ENCODE peak calls at places on chromosomes 4 and X, in five cellular contexts. One of them, this sample, is unnamed.

GRCh38 chrX:21944136-21944615 is 3.7 kb downstream of the SMS start:
- DNase-seq in Calu3: no peak
- DNase-seq in stomach: no peak
- DNase-seq in kidney epithelial cell: no peak
- DNase-seq in lower leg skin: no peak
- DNase-seq in this sample: no peak

GRCh38 chr4:174451897-174452296 is 70.4 kb downstream of the HPGD start:
- DNase-seq in stomach: no peak
- DNase-seq in kidney epithelial cell: no peak
- DNase-seq in lower leg skin: no peak
- DNase-seq in Calu3: no peak
- DNase-seq in this sample: no peak

GRCh38 chr4:184801781-184802180 is 24.0 kb downstream of the ACSL1 start:
- DNase-seq in Calu3: no peak
- DNase-seq in lower leg skin: no peak
- DNase-seq in kidney epithelial cell: no peak
- DNase-seq in stomach: no peak
- DNase-seq in this sample: no peak

GRCh38 chr4:72094054-72094780 is 62.4 kb downstream of the NPFFR2 start:
- DNase-seq in kidney epithelial cell: no peak
- DNase-seq in stomach: no peak
- DNase-seq in lower leg skin: no peak
- DNase-seq in Calu3: no peak
- DNase-seq in this sample: no peak

GRCh38 chr4:141686146-141686775 is 49.9 kb downstream of the IL15 start:
- DNase-seq in stomach: no peak
- DNase-seq in Calu3: peak; percentile 15
- DNase-seq in lower leg skin: no peak
- DNase-seq in kidney epithelial cell: peak; percentile 23
- DNase-seq in this sample: no peak

GRCh38 chr4:124640037-124640730 is 72.3 kb downstream of the ANKRD50 start:
- DNase-seq in stomach: peak; percentile 50
- DNase-seq in kidney epithelial cell: peak; percentile 61
- DNase-seq in lower leg skin: no peak
- DNase-seq in Calu3: peak; percentile 58
- DNase-seq in this sample: no peak

GRCh38 chrX:151896734-151897474 is 15.8 kb upstream of the MAGEA4 start:
- DNase-seq in Calu3: no peak
- DNase-seq in kidney epithelial cell: no peak
- DNase-seq in stomach: no peak
- DNase-seq in lower leg skin: no peak
- DNase-seq in this sample: no peak

GRCh38 chrX:48579259-48579658 is 5.0 kb downstream of the RBM3 start:
- DNase-seq in lower leg skin: no peak
- DNase-seq in Calu3: no peak
- DNase-seq in stomach: no peak
- DNase-seq in kidney epithelial cell: no peak
- DNase-seq in this sample: no peak

GRCh38 chr4:57061395-57061794 is 48.8 kb downstream of the IGFBP7 start:
- DNase-seq in kidney epithelial cell: no peak
- DNase-seq in stomach: no peak
- DNase-seq in lower leg skin: no peak
- DNase-seq in Calu3: no peak
- DNase-seq in this sample: no peak

GRCh38 chr4:21948347-21949072 is at the start of gene KCNIP4:
- DNase-seq in lower leg skin: no peak
- DNase-seq in Calu3: no peak
- DNase-seq in stomach: no peak
- DNase-seq in kidney epithelial cell: no peak
- DNase-seq in this sample: peak; percentile 39

GRCh38 chr4:26267087-26267486 is 53.7 kb upstream of the RBPJ start:
- DNase-seq in kidney epithelial cell: no peak
- DNase-seq in Calu3: no peak
- DNase-seq in lower leg skin: peak; percentile 73
- DNase-seq in stomach: peak; percentile 31
- DNase-seq in this sample: no peak

GRCh38 chrX:48468247-48468671 is 1.8 kb downstream of the SLC38A5 start:
- DNase-seq in kidney epithelial cell: no peak
- DNase-seq in Calu3: no peak
- DNase-seq in lower leg skin: no peak
- DNase-seq in stomach: peak; percentile 43
- DNase-seq in this sample: no peak

GRCh38 chr4:97911236-97911906 is 231.9 kb downstream of the STPG2 start:
- DNase-seq in Calu3: no peak
- DNase-seq in stomach: no peak
- DNase-seq in kidney epithelial cell: no peak
- DNase-seq in lower leg skin: no peak
- DNase-seq in this sample: no peak

GRCh38 chr4:48554606-48555005 is 64.6 kb downstream of the ZAR1 start:
- DNase-seq in Calu3: no peak
- DNase-seq in kidney epithelial cell: no peak
- DNase-seq in stomach: no peak
- DNase-seq in lower leg skin: no peak
- DNase-seq in this sample: no peak

GRCh38 chr4:26061248-26061986 is 147.4 kb downstream of the SMIM20 start:
- DNase-seq in Calu3: peak; percentile 17
- DNase-seq in lower leg skin: no peak
- DNase-seq in stomach: no peak
- DNase-seq in kidney epithelial cell: no peak
- DNase-seq in this sample: no peak

GRCh38 chrX:51955200-51955599 is 61.8 kb downstream of the MAGED1 start:
- DNase-seq in Calu3: no peak
- DNase-seq in lower leg skin: no peak
- DNase-seq in kidney epithelial cell: no peak
- DNase-seq in stomach: no peak
- DNase-seq in this sample: no peak

GRCh38 chrX:47187106-47187677 is 6.4 kb upstream of the UBA1 start:
- DNase-seq in lower leg skin: no peak
- DNase-seq in stomach: no peak
- DNase-seq in Calu3: no peak
- DNase-seq in kidney epithelial cell: no peak
- DNase-seq in this sample: no peak

GRCh38 chr4:114782842-114783595 is 184.4 kb downstream of the UGT8 start:
- DNase-seq in stomach: no peak
- DNase-seq in Calu3: no peak
- DNase-seq in kidney epithelial cell: no peak
- DNase-seq in lower leg skin: no peak
- DNase-seq in this sample: no peak

GRCh38 chr4:95715830-95716229 is 124.1 kb upstream of the PDHA2 start:
- DNase-seq in kidney epithelial cell: no peak
- DNase-seq in stomach: no peak
- DNase-seq in lower leg skin: no peak
- DNase-seq in Calu3: no peak
- DNase-seq in this sample: no peak

GRCh38 chrX:154049209-154050112 is 29.8 kb upstream of the IRAK1 start:
- DNase-seq in kidney epithelial cell: no peak
- DNase-seq in lower leg skin: no peak
- DNase-seq in Calu3: no peak
- DNase-seq in stomach: peak; percentile 39
- DNase-seq in this sample: no peak

GRCh38 chrX:41677661-41678060 is 11.1 kb upstream of the GPR34 start:
- DNase-seq in Calu3: no peak
- DNase-seq in kidney epithelial cell: no peak
- DNase-seq in stomach: no peak
- DNase-seq in lower leg skin: no peak
- DNase-seq in this sample: no peak

GRCh38 chr4:107863850-107864371 is 39.2 kb downstream of the SGMS2 start:
- DNase-seq in lower leg skin: no peak
- DNase-seq in stomach: peak; percentile 49
- DNase-seq in Calu3: peak; percentile 45
- DNase-seq in kidney epithelial cell: peak; percentile 21
- DNase-seq in this sample: no peak

GRCh38 chr4:8292388-8293107 is 23.0 kb downstream of the HTRA3 start:
- DNase-seq in kidney epithelial cell: no peak
- DNase-seq in Calu3: no peak
- DNase-seq in lower leg skin: no peak
- DNase-seq in stomach: no peak
- DNase-seq in this sample: no peak

GRCh38 chr4:25666031-25666630 is 10.5 kb downstream of the SLC34A2 start:
- DNase-seq in stomach: no peak
- DNase-seq in lower leg skin: no peak
- DNase-seq in kidney epithelial cell: no peak
- DNase-seq in Calu3: no peak
- DNase-seq in this sample: no peak

GRCh38 chrX:123291623-123292022 is 107.5 kb downstream of the GRIA3 start:
- DNase-seq in lower leg skin: no peak
- DNase-seq in kidney epithelial cell: no peak
- DNase-seq in stomach: peak; percentile 42
- DNase-seq in Calu3: no peak
- DNase-seq in this sample: no peak

GRCh38 chr4:150130953-150131352 is 52.7 kb downstream of the DCLK2 start:
- DNase-seq in lower leg skin: peak; percentile 27
- DNase-seq in kidney epithelial cell: no peak
- DNase-seq in Calu3: no peak
- DNase-seq in stomach: no peak
- DNase-seq in this sample: no peak

GRCh38 chrX:1112321-1112720 is 100.1 kb downstream of the CRLF2 start:
- DNase-seq in kidney epithelial cell: no peak
- DNase-seq in Calu3: no peak
- DNase-seq in stomach: no peak
- DNase-seq in lower leg skin: no peak
- DNase-seq in this sample: no peak

GRCh38 chr4:111475001-111475400 is 670.3 kb upstream of the FAM241A start:
- DNase-seq in lower leg skin: no peak
- DNase-seq in kidney epithelial cell: no peak
- DNase-seq in stomach: no peak
- DNase-seq in Calu3: peak; percentile 43
- DNase-seq in this sample: peak; percentile 20

GRCh38 chr4:68369474-68369805 is 19.6 kb upstream of the YTHDC1 start:
- DNase-seq in lower leg skin: no peak
- DNase-seq in Calu3: peak; percentile 66
- DNase-seq in kidney epithelial cell: peak; percentile 90
- DNase-seq in stomach: no peak
- DNase-seq in this sample: no peak

GRCh38 chr4:8451440-8452182 is 11.0 kb downstream of the TRMT44 start:
- DNase-seq in lower leg skin: no peak
- DNase-seq in stomach: peak; percentile 65
- DNase-seq in Calu3: peak; percentile 58
- DNase-seq in kidney epithelial cell: no peak
- DNase-seq in this sample: no peak

GRCh38 chr4:150244600-150244999 is 166.4 kb downstream of the DCLK2 start:
- DNase-seq in lower leg skin: no peak
- DNase-seq in stomach: no peak
- DNase-seq in Calu3: no peak
- DNase-seq in kidney epithelial cell: peak; percentile 41
- DNase-seq in this sample: no peak

GRCh38 chrX:22134681-22135080 is 102.6 kb downstream of the PHEX start:
- DNase-seq in Calu3: peak; percentile 39
- DNase-seq in stomach: no peak
- DNase-seq in kidney epithelial cell: peak; percentile 73
- DNase-seq in lower leg skin: no peak
- DNase-seq in this sample: no peak

GRCh38 chr4:57639566-57640328 is 529.6 kb upstream of the IGFBP7 start:
- DNase-seq in Calu3: no peak
- DNase-seq in stomach: no peak
- DNase-seq in lower leg skin: no peak
- DNase-seq in kidney epithelial cell: peak; percentile 12
- DNase-seq in this sample: no peak

GRCh38 chrX:153371256-153371655 is 29.9 kb downstream of the PNMA6E start:
- DNase-seq in stomach: no peak
- DNase-seq in Calu3: no peak
- DNase-seq in lower leg skin: no peak
- DNase-seq in kidney epithelial cell: no peak
- DNase-seq in this sample: no peak

GRCh38 chrX:20066968-20067708 is 49.6 kb downstream of the MAP7D2 start:
- DNase-seq in lower leg skin: no peak
- DNase-seq in stomach: no peak
- DNase-seq in kidney epithelial cell: no peak
- DNase-seq in Calu3: peak; percentile 36
- DNase-seq in this sample: no peak
- TF ChIP-seq CTCF in lower leg skin: no peak
- TF ChIP-seq CTCF in stomach: no peak
- TF ChIP-seq CTCF in kidney epithelial cell: peak; percentile 58
- TF ChIP-seq CTCF in Calu3: peak; percentile 32
- TF ChIP-seq CTCF in this sample: peak; percentile 69

GRCh38 chrX:155070663-155070974 is 317 bp downstream of the CMC4 start:
- DNase-seq in Calu3: no peak
- DNase-seq in kidney epithelial cell: no peak
- DNase-seq in stomach: no peak
- DNase-seq in lower leg skin: no peak
- DNase-seq in this sample: no peak
- TF ChIP-seq CTCF in Calu3: no peak
- TF ChIP-seq CTCF in kidney epithelial cell: no peak
- TF ChIP-seq CTCF in stomach: no peak
- TF ChIP-seq CTCF in lower leg skin: no peak
- TF ChIP-seq CTCF in this sample: no peak

GRCh38 chrX:129525162-129525561 is 1.9 kb upstream of the SMARCA1 start:
- DNase-seq in stomach: no peak
- DNase-seq in lower leg skin: no peak
- DNase-seq in Calu3: no peak
- DNase-seq in kidney epithelial cell: no peak
- DNase-seq in this sample: no peak

GRCh38 chrX:129534816-129535578 is 5.1 kb upstream of the OCRL start:
- DNase-seq in kidney epithelial cell: no peak
- DNase-seq in stomach: no peak
- DNase-seq in lower leg skin: no peak
- DNase-seq in Calu3: no peak
- DNase-seq in this sample: no peak

GRCh38 chrX:129530410-129530809 is 7.1 kb upstream of the SMARCA1 start:
- DNase-seq in lower leg skin: no peak
- DNase-seq in Calu3: no peak
- DNase-seq in kidney epithelial cell: no peak
- DNase-seq in stomach: no peak
- DNase-seq in this sample: no peak

GRCh38 chrX:129531132-129531531 is 7.8 kb upstream of the SMARCA1 start:
- DNase-seq in lower leg skin: no peak
- DNase-seq in Calu3: no peak
- DNase-seq in stomach: no peak
- DNase-seq in kidney epithelial cell: no peak
- DNase-seq in this sample: no peak

GRCh38 chrX:129529685-129530281 is 6.5 kb upstream of the SMARCA1 start:
- DNase-seq in lower leg skin: no peak
- DNase-seq in Calu3: no peak
- DNase-seq in stomach: no peak
- DNase-seq in kidney epithelial cell: no peak
- DNase-seq in this sample: no peak
- TF ChIP-seq CTCF in lower leg skin: no peak
- TF ChIP-seq CTCF in Calu3: no peak
- TF ChIP-seq CTCF in stomach: no peak
- TF ChIP-seq CTCF in kidney epithelial cell: no peak
- TF ChIP-seq CTCF in this sample: no peak

DNA sequence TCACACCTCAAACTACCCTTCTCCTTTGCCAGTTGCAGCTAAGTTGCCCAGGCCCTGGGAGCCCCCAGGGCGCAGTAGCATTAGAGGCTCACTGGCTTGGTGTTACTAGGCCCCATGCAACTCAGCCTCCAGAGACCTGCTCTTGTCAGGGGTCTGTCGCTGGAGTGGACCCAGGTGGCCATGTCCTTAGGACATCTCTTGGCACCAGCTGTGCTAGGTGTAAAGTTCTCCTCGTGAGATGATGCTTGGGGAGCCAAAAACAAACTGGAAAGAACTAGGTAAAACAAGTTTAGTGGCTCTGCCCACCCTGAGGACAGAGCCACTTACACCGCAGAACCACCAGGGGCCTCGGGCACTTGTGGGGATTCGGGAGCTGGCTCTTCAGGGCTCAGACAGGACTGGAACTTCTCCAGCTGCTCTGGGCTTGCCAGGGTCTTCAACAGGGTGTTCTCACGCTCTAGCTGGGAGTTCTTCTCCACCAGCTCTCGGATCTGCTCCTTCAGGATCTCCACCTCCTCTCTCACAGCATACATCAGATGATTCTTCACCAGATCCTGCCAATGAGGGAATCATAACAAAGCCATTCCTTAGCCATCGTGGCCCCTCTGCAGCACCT is 61.3 kb downstream of the TSC22D3 start:
- DNase-seq in lower leg skin: no peak
- DNase-seq in Calu3: no peak
- DNase-seq in stomach: no peak
- DNase-seq in kidney epithelial cell: no peak
- DNase-seq in this sample: no peak
- TF ChIP-seq CTCF in lower leg skin: no peak
- TF ChIP-seq CTCF in Calu3: no peak
- TF ChIP-seq CTCF in stomach: no peak
- TF ChIP-seq CTCF in kidney epithelial cell: no peak
- TF ChIP-seq CTCF in this sample: no peak